ENCODE peak calls at places on chromosomes 1 and 21, in seven cellular contexts. E, M, S, P, T, V and B are unnamed samples.

GRCh38 chr1:38788285-38788684 is 71.3 kb downstream of the RRAGC start:
- DNase-seq in E (no peak), M (no peak), S (no peak), P (no peak), T (no peak), V (no peak), B (no peak)

GRCh38 chr1:15837931-15838330 is 9.6 kb upstream of the SPEN start:
- DNase-seq in E (no peak), M (no peak), S (no peak), P (no peak), T (no peak), V (no peak), B (no peak)

GRCh38 chr21:46181953-46182547 is 2.2 kb downstream of the SPATC1L start:
- DNase-seq in E (no peak), M (no peak), S (no peak), P (no peak), T (no peak), V (no peak), B (no peak)

GRCh38 chr1:46152021-46152420 is 19.6 kb upstream of the PIK3R3 start:
- DNase-seq in E (no peak), M (no peak), S (no peak), P (no peak), T (no peak), V (no peak), B (no peak)

GRCh38 chr21:41740604-41741252 is 26.1 kb downstream of the RIPK4 start:
- DNase-seq in E (no peak), M (no peak), S (no peak), P (no peak), T (no peak), V (no peak), B (no peak)

GRCh38 chr1:207049974-207050391 is 1.0 kb downstream of the YOD1 start:
- DNase-seq in E (peak; percentile 86), M (no peak), S (no peak), P (no peak), T (no peak), V (no peak), B (peak; percentile 62)

GRCh38 chr21:32463889-32464300 is 51.4 kb downstream of the EVA1C start:
- DNase-seq in E (no peak), M (no peak), S (no peak), P (no peak), T (no peak), V (no peak), B (no peak)

GRCh38 chr1:114723915-114724314 is 7.3 kb upstream of the NRAS start:
- DNase-seq in E (no peak), M (no peak), S (no peak), P (no peak), T (no peak), V (no peak), B (no peak)

GRCh38 chr1:223707270-223708000 is 4.9 kb upstream of the CAPN2 start:
- DNase-seq in E (no peak), M (peak; percentile 70), S (no peak), P (no peak), T (no peak), V (peak; percentile 84), B (peak; percentile 83)

GRCh38 chr1:235368428-235368827 is 1.2 kb downstream of the TBCE start:
- DNase-seq in E (no peak), M (no peak), S (no peak), P (no peak), T (no peak), V (no peak), B (no peak)

GRCh38 chr1:66996018-66996682 is 57.8 kb downstream of the SLC35D1 start:
- DNase-seq in E (peak; percentile 78), M (peak; percentile 57), S (peak; percentile 40), P (peak; percentile 59), T (no peak), V (peak; percentile 60), B (peak; percentile 59)

GRCh38 chr1:156627313-156627880 is 8.2 kb downstream of the HAPLN2 start:
- DNase-seq in E (peak; percentile 78), M (no peak), S (no peak), P (peak; percentile 68), T (peak; percentile 29), V (no peak), B (peak; percentile 77)

GRCh38 chr1:208176654-208177053 is 67.5 kb downstream of the PLXNA2 start:
- DNase-seq in E (no peak), M (no peak), S (no peak), P (no peak), T (no peak), V (no peak), B (no peak)

GRCh38 chr1:21539933-21540332 is 30.7 kb downstream of the ALPL start:
- DNase-seq in E (no peak), M (peak; percentile 55), S (no peak), P (peak; percentile 61), T (no peak), V (no peak), B (peak; percentile 15)

GRCh38 chr1:222058249-222058648 is 316.4 kb upstream of the DUSP10 start:
- DNase-seq in E (no peak), M (no peak), S (no peak), P (no peak), T (no peak), V (no peak), B (no peak)

GRCh38 chr21:35738342-35738961 is 321.9 kb downstream of the SETD4 start:
- DNase-seq in E (no peak), M (peak; percentile 10), S (no peak), P (no peak), T (no peak), V (no peak), B (no peak)

GRCh38 chr1:3857791-3858129 is 484 bp downstream of the DFFB start:
- DNase-seq in E (no peak), M (no peak), S (no peak), P (no peak), T (no peak), V (no peak), B (peak; percentile 2)

GRCh38 chr1:1900883-1901640 is 10.2 kb upstream of the GNB1 start:
- DNase-seq in E (no peak), M (no peak), S (no peak), P (no peak), T (no peak), V (no peak), B (no peak)

GRCh38 chr1:1899967-1900327 is 9.1 kb upstream of the GNB1 start:
- DNase-seq in E (no peak), M (no peak), S (no peak), P (no peak), T (no peak), V (no peak), B (no peak)

GRCh38 chr1:1903224-1903623 is 11.8 kb upstream of the CALML6 start:
- DNase-seq in E (no peak), M (no peak), S (no peak), P (no peak), T (no peak), V (no peak), B (no peak)

GRCh38 chr1:1899266-1899966 is 8.5 kb upstream of the GNB1 start:
- DNase-seq in E (no peak), M (no peak), S (no peak), P (no peak), T (no peak), V (no peak), B (peak; percentile 42)

DNA sequence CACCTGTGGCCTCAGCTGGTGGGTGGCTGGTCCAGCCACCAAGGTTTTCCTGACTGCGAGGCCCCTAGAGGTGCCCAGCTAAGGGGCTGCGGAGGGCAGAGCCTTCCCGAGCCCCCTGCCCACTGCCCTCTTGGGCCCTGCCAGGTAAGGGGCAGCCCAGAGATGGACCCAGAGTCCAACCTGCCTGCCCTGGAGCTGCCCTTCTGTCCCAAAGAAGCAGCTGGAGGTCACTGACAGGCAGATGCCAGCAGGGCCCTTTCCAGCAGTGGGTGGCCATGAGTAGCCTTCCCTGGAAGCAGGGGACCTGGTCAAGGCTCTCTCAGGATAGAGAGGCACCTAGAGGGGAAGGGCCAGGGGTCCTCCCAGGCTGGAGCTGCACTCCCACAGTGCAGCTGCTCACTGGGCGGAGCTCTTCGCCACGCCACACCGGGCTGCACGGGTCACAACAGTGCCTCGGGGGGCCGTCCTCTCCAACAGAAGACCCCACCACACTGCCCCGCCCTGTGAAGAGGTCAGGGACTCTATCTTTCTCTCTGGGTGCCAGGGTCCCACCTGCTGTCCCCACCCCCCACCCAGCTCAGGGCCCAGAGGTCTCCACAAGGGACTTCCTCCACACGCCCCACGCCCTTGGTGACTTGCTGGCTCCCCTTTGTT is 10.9 kb upstream of the GNB1 start:
- DNase-seq in E (no peak), M (no peak), S (no peak), P (no peak), T (no peak), V (no peak), B (no peak)
- TF ChIP-seq CTCF in E (no peak), M (no peak), S (no peak), P (no peak), T (no peak), V (no peak), B (no peak)

GRCh38 chr1:237124856-237125462 is 83.0 kb downstream of the RYR2 start:
- DNase-seq in E (peak; percentile 30), M (no peak), S (no peak), P (peak; percentile 21), T (no peak), V (no peak), B (no peak)
- TF ChIP-seq CTCF in E (peak; percentile 57), M (peak; percentile 37), S (no peak), P (peak; percentile 58), T (no peak), V (no peak), B (no peak)

GRCh38 chr1:62304975-62305374 is 14.3 kb downstream of the KANK4 start:
- DNase-seq in E (no peak), M (no peak), S (no peak), P (no peak), T (no peak), V (no peak), B (no peak)
- TF ChIP-seq CTCF in E (no peak), M (no peak), S (no peak), P (no peak), T (no peak), V (no peak), B (no peak)

GRCh38 chr1:40041466-40041838 is 923 bp downstream of the CAP1 start:
- DNase-seq in E (no peak), M (no peak), S (no peak), P (no peak), T (no peak), V (no peak), B (no peak)

GRCh38 chr1:40039757-40040510 is 595 bp upstream of the CAP1 start:
- DNase-seq in E (peak; percentile 94), M (peak; percentile 89), S (peak; percentile 36), P (peak; percentile 55), T (peak; percentile 77), V (peak; percentile 90), B (peak; percentile 85)

GRCh38 chr1:40038693-40039092 is 1.8 kb upstream of the CAP1 start:
- DNase-seq in E (no peak), M (no peak), S (no peak), P (no peak), T (no peak), V (no peak), B (no peak)

GRCh38 chr1:40040511-40041465 is at the start of gene CAP1:
- DNase-seq in E (peak; percentile 99), M (peak; percentile 99), S (peak; percentile 100), P (peak; percentile 100), T (peak; percentile 99), V (peak; percentile 100), B (peak; percentile 99)

DNA sequence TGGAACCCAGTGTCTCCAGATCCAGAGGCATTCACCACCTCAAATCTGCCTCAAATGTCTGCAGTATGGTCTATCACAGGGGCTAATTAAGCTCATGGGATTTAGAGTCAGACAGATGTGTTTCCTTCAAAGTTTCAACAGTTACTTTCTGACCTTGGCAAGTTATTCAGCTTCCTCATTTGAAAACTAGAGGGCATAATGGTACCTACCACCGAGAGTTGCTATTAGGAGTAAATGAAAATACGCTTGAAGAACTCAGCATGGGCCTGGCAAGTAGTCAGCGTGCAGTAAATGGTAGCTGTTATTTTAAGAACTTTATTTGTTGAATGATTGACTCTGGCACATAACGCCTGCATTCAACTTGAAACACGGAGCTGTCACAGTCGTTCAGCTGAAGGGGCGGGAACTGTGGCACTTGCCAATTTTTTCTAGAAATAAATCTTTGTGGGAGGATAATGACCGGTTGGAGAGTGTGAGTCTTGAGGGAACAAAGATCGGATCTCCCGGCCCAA is 1.2 kb upstream of the CAP1 start:
- DNase-seq in E (peak; percentile 62), M (no peak), S (no peak), P (no peak), T (no peak), V (no peak), B (no peak)
- TF ChIP-seq CTCF in E (peak; percentile 33), M (no peak), S (no peak), P (no peak), T (peak; percentile 6), V (no peak), B (no peak)